ENCODE peak calls at places on chromosomes 13 and 19, in seven cellular contexts. H, Y, O, S, P, A and R are unnamed samples.

GRCh38 chr13:62846302-62846701 is 1430.7 kb upstream of the PCDH20 start:
- DNase-seq in P (no peak), O (no peak), Y (no peak), A (no peak), S (no peak), H (peak; percentile 62), R (no peak)

GRCh38 chr13:29925457-29925856 is 75.0 kb upstream of the UBL3 start:
- DNase-seq in O (peak; percentile 70), Y (peak; percentile 81), P (no peak), S (peak; percentile 80), A (peak; percentile 73), H (peak; percentile 78), R (peak; percentile 94)

GRCh38 chr19:31578326-31578725 is 229.1 kb upstream of the TSHZ3 start:
- DNase-seq in P (no peak), Y (no peak), O (no peak), A (no peak), S (no peak), H (no peak), R (no peak)

GRCh38 chr19:28633223-28634030 is 579.5 kb downstream of the UQCRFS1 start:
- DNase-seq in P (peak; percentile 74), S (no peak), H (peak; percentile 1), O (peak; percentile 57), Y (peak; percentile 58), A (no peak), R (peak; percentile 43)

GRCh38 chr13:21069561-21070004 is 8.2 kb upstream of the LATS2 start:
- DNase-seq in S (no peak), A (peak; percentile 54), P (no peak), O (no peak), H (peak; percentile 99), Y (no peak), R (no peak)

GRCh38 chr13:81686877-81687276 is 1346.0 kb upstream of the SPRY2 start:
- DNase-seq in A (no peak), O (no peak), P (no peak), Y (no peak), H (no peak), S (no peak), R (no peak)

GRCh38 chr19:9171393-9171991 is 7.3 kb upstream of the OR7D2 start:
- DNase-seq in P (no peak), H (no peak), S (no peak), Y (no peak), A (no peak), O (no peak), R (no peak)

GRCh38 chr19:11848594-11849263 is at the start of gene ZNF439:
- DNase-seq in S (peak; percentile 91), A (peak; percentile 82), P (peak; percentile 97), H (peak; percentile 71), O (peak; percentile 95), Y (peak; percentile 89), R (peak; percentile 90)

GRCh38 chr13:22735381-22735995 is 445.3 kb upstream of the SGCG start:
- DNase-seq in H (no peak), Y (no peak), O (no peak), A (no peak), S (no peak), P (peak; percentile 59), R (no peak)

GRCh38 chr19:460877-461609 is at the start of gene SHC2:
- DNase-seq in P (peak; percentile 52), S (peak; percentile 42), O (peak; percentile 34), H (no peak), Y (no peak), A (peak; percentile 57), R (peak; percentile 77)

GRCh38 chr13:98848736-98849135 is 96.3 kb upstream of the SLC15A1 start:
- DNase-seq in Y (no peak), P (no peak), S (no peak), A (no peak), H (peak; percentile 68), O (no peak), R (no peak)

GRCh38 chr13:80962855-80963254 is 621.9 kb upstream of the SPRY2 start:
- DNase-seq in Y (no peak), P (no peak), H (no peak), O (no peak), S (no peak), A (no peak), R (no peak)

GRCh38 chr19:2286402-2287140 is 4.6 kb upstream of the PEAK3 start:
- DNase-seq in O (no peak), H (no peak), Y (no peak), S (no peak), P (no peak), A (no peak), R (no peak)
- H3K27me3 ChIP-seq in O (peaks cover 71% of the 10 kb centered on the region), H (peaks cover 52% of the 10 kb centered on the region), Y (peaks cover 35% of the 10 kb centered on the region), S (peaks cover 43% of the 10 kb centered on the region), P (peaks cover 63% of the 10 kb centered on the region), A (peaks cover 11% of the 10 kb centered on the region), R (peaks cover 29% of the 10 kb centered on the region)

DNA sequence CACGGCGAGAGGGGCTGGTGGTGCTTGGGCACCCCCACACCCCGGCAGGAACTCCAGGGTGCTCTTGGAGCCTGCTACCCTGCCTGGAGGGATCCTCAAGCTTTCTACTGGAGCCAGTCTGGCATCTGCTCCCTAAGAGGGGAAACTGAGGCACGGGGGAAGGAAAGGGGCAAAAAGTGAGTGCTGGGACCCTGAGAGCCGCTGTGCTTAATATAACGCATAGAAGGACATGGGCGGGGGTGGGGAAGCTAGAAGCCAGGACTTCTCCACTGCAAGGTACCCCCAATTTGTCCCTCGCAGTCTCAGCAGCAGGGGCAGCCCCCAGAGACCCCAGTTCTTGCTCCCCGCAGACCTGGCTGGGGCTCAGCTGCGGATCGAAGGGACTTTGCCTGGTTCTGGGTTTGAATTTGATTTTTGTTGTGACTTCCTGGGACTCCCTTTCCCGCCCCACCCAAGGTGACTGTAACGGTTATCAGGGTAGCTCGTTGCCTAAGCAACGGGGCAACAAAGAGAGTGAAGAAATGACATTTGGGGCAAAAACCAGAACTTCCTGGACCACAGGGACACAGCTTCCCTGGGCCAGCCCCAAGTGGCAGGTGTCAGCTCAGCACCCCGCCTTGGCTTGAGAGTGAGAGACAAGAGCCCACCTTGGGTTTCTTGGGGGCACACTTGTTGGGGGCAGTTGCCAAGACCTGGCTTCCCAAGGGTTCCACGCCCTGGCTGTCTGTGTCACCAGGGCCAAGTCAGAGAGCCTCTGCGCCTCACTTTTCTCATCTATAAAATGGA is 638 bp downstream of the ADGRE5 start:
- DNase-seq in O (peak; percentile 81), P (no peak), Y (peak; percentile 66), S (peak; percentile 48), A (peak; percentile 47), H (peak; percentile 20), R (peak; percentile 85)
- TF ChIP-seq CTCF in O (no peak), P (no peak), Y (no peak), S (no peak), A (no peak), H (no peak), R (no peak)

GRCh38 chr19:53824134-53824611 is at the start of gene NLRP12:
- DNase-seq in A (no peak), Y (peak; percentile 49), S (no peak), H (no peak), O (no peak), P (no peak), R (peak; percentile 44)

GRCh38 chr19:53823380-53824120 is 564 bp downstream of the NLRP12 start:
- DNase-seq in P (no peak), H (no peak), A (no peak), S (no peak), O (no peak), Y (no peak), R (no peak)

DNA sequence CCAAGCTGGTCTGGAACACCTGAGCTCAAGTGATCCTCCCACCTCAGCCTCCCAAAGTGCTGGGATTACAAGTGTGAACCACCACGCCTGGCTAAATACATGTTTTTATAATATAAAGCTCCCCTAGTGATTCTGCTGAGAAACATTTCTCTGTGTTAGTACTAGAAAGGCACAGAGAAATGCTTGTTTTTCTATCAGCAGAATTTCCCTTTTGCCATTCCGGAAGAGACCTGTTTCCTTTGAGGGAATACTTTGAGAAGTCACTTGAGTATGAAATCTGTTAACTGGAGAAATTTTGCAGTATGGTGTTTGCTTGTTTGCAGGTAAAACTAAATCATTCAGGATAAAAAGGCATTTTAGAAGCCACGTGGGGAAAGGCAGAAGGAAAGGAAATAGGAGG is 4.4 kb upstream of the NLRP12 start:
- DNase-seq in O (no peak), Y (no peak), A (no peak), H (no peak), S (no peak), P (no peak), R (no peak)
- H3K27me3 ChIP-seq in O (peaks cover 22% of the 10 kb centered on the region), Y (peaks cover 4% of the 10 kb centered on the region), A (no peaks in the 10 kb centered on the region), H (peaks cover 2% of the 10 kb centered on the region), S (peaks cover 21% of the 10 kb centered on the region), P (no peaks in the 10 kb centered on the region), R (peaks cover 4% of the 10 kb centered on the region)

GRCh38 chr19:38656171-38656981 is 8.9 kb downstream of the ACTN4 start:
- DNase-seq in O (no peak), Y (no peak), P (no peak), S (no peak), H (peak; percentile 63), A (no peak), R (no peak)
- TF ChIP-seq CTCF in O (no peak), Y (no peak), P (no peak), S (no peak), H (no peak), A (no peak), R (no peak)

GRCh38 chr13:112065521-112065866 is 1.5 kb upstream of the SOX1 start:
- DNase-seq in Y (no peak), O (no peak), A (no peak), P (no peak), H (no peak), S (no peak), R (no peak)
- H3K27me3 ChIP-seq in Y (peaks cover 92% of the 10 kb centered on the region), O (peaks cover 96% of the 10 kb centered on the region), A (no peaks in the 10 kb centered on the region), P (peaks cover 95% of the 10 kb centered on the region), H (peaks cover 69% of the 10 kb centered on the region), S (peaks cover 95% of the 10 kb centered on the region), R (peaks cover 28% of the 10 kb centered on the region)

GRCh38 chr19:6199240-6199983 is 63.9 kb downstream of the ACSBG2 start:
- DNase-seq in Y (peak; percentile 100), A (peak; percentile 100), O (peak; percentile 100), S (peak; percentile 98), P (peak; percentile 98), H (peak; percentile 98), R (peak; percentile 100)
- TF ChIP-seq CTCF in Y (peak; percentile 47), A (peak; percentile 49), O (peak; percentile 50), S (peak; percentile 34), P (no peak), H (peak; percentile 29), R (peak; percentile 63)

GRCh38 chr19:54534156-54534555 is 31.5 kb downstream of the LAIR2 start:
- DNase-seq in P (no peak), H (no peak), S (no peak), Y (no peak), A (no peak), O (no peak), R (no peak)

GRCh38 chr19:54530866-54531265 is 28.2 kb downstream of the LAIR2 start:
- DNase-seq in O (no peak), Y (no peak), P (no peak), A (no peak), H (no peak), S (no peak), R (no peak)

GRCh38 chr19:54533476-54533875 is 30.8 kb downstream of the LAIR2 start:
- DNase-seq in Y (no peak), P (no peak), H (no peak), A (no peak), S (no peak), O (no peak), R (no peak)

GRCh38 chr19:54535601-54536000 is 33.0 kb downstream of the LAIR2 start:
- DNase-seq in H (no peak), Y (no peak), P (no peak), S (no peak), A (no peak), O (no peak), R (no peak)

GRCh38 chr19:54532528-54532927 is 29.9 kb downstream of the LAIR2 start:
- DNase-seq in H (no peak), A (no peak), S (no peak), Y (no peak), P (no peak), O (no peak), R (no peak)
- H3K27me3 ChIP-seq in H (no peaks in the 10 kb centered on the region), A (no peaks in the 10 kb centered on the region), S (peaks cover 35% of the 10 kb centered on the region), Y (no peaks in the 10 kb centered on the region), P (no peaks in the 10 kb centered on the region), O (peaks cover 49% of the 10 kb centered on the region), R (no peaks in the 10 kb centered on the region)